ENCODE peak calls at places on chromosomes 12 and 14, in seven cellular contexts. One of them, this sample, is unnamed.

GRCh38 chr12:95881331-95881955 is 22.7 kb downstream of the SNRPF start:
- DNase-seq in H1: no peak
- DNase-seq in mesenchymal stem cell: no peak
- DNase-seq in IMR-90: peak
- DNase-seq in neuronal stem cell: no peak
- DNase-seq in mesendoderm: no peak
- DNase-seq in H9: no peak
- DNase-seq in this sample: peak

GRCh38 chr12:124685689-124685993 is 118.2 kb upstream of the NCOR2 start:
- DNase-seq in H1: no peak
- DNase-seq in neuronal stem cell: no peak
- DNase-seq in mesendoderm: no peak
- DNase-seq in H9: no peak
- DNase-seq in IMR-90: no peak
- DNase-seq in mesenchymal stem cell: no peak
- DNase-seq in this sample: no peak

GRCh38 chr12:114955414-114956014 is 271.5 kb upstream of the TBX3 start:
- DNase-seq in H9: no peak
- DNase-seq in neuronal stem cell: no peak
- DNase-seq in H1: no peak
- DNase-seq in mesenchymal stem cell: peak
- DNase-seq in IMR-90: peak
- DNase-seq in mesendoderm: no peak
- DNase-seq in this sample: no peak

GRCh38 chr12:113231275-113232231 is 10.3 kb downstream of the TPCN1 start:
- DNase-seq in neuronal stem cell: no peak
- DNase-seq in H1: no peak
- DNase-seq in H9: peak
- DNase-seq in IMR-90: peak
- DNase-seq in mesendoderm: peak
- DNase-seq in mesenchymal stem cell: peak
- DNase-seq in this sample: peak

GRCh38 chr14:100914597-100915021 is 11.1 kb upstream of the RTL1 start:
- DNase-seq in IMR-90: peak
- DNase-seq in neuronal stem cell: no peak
- DNase-seq in mesenchymal stem cell: no peak
- DNase-seq in H9: no peak
- DNase-seq in H1: no peak
- DNase-seq in mesendoderm: no peak
- DNase-seq in this sample: no peak

GRCh38 chr14:77543637-77544334 is 45.2 kb upstream of the ISM2 start:
- DNase-seq in neuronal stem cell: no peak
- DNase-seq in H1: no peak
- DNase-seq in mesendoderm: no peak
- DNase-seq in mesenchymal stem cell: peak
- DNase-seq in H9: no peak
- DNase-seq in IMR-90: peak
- DNase-seq in this sample: peak

GRCh38 chr14:65101631-65102440 is 481 bp downstream of the MAX start:
- DNase-seq in H9: peak
- DNase-seq in H1: no peak
- DNase-seq in IMR-90: no peak
- DNase-seq in mesendoderm: peak
- DNase-seq in neuronal stem cell: peak
- DNase-seq in mesenchymal stem cell: peak
- DNase-seq in this sample: no peak

GRCh38 chr12:72297666-72298065 is 25.5 kb downstream of the TRHDE start:
- DNase-seq in IMR-90: no peak
- DNase-seq in mesendoderm: no peak
- DNase-seq in H9: no peak
- DNase-seq in neuronal stem cell: no peak
- DNase-seq in H1: no peak
- DNase-seq in mesenchymal stem cell: no peak
- DNase-seq in this sample: no peak

GRCh38 chr12:106269150-106269771 is 21.4 kb upstream of the CKAP4 start:
- DNase-seq in H9: no peak
- DNase-seq in mesendoderm: no peak
- DNase-seq in mesenchymal stem cell: no peak
- DNase-seq in H1: no peak
- DNase-seq in IMR-90: no peak
- DNase-seq in neuronal stem cell: no peak
- DNase-seq in this sample: no peak

GRCh38 chr14:103126873-103127304 is 3.6 kb downstream of the TNFAIP2 start:
- DNase-seq in H9: peak
- DNase-seq in mesendoderm: peak
- DNase-seq in neuronal stem cell: peak
- DNase-seq in H1: no peak
- DNase-seq in mesenchymal stem cell: no peak
- DNase-seq in IMR-90: no peak
- DNase-seq in this sample: peak

GRCh38 chr12:127787544-127787943 is 479.4 kb upstream of the TMEM132C start:
- DNase-seq in neuronal stem cell: no peak
- DNase-seq in mesendoderm: no peak
- DNase-seq in H9: no peak
- DNase-seq in mesenchymal stem cell: no peak
- DNase-seq in H1: no peak
- DNase-seq in IMR-90: no peak
- DNase-seq in this sample: no peak

GRCh38 chr14:95832012-95832411 is 44.6 kb upstream of the TUNAR start:
- DNase-seq in mesendoderm: no peak
- DNase-seq in neuronal stem cell: no peak
- DNase-seq in IMR-90: no peak
- DNase-seq in H1: no peak
- DNase-seq in H9: peak
- DNase-seq in mesenchymal stem cell: no peak
- DNase-seq in this sample: no peak

GRCh38 chr14:61911534-61911933 is 149.3 kb downstream of the SNAPC1 start:
- DNase-seq in H1: no peak
- DNase-seq in IMR-90: no peak
- DNase-seq in neuronal stem cell: no peak
- DNase-seq in mesenchymal stem cell: no peak
- DNase-seq in mesendoderm: no peak
- DNase-seq in H9: no peak
- DNase-seq in this sample: no peak

GRCh38 chr12:110102255-110102654 is 21.9 kb upstream of the IFT81 start:
- DNase-seq in mesenchymal stem cell: peak
- DNase-seq in IMR-90: peak
- DNase-seq in H9: peak
- DNase-seq in neuronal stem cell: no peak
- DNase-seq in mesendoderm: peak
- DNase-seq in H1: peak
- DNase-seq in this sample: peak

GRCh38 chr12:107929436-107929835 is 154.9 kb downstream of the ASCL4 start:
- DNase-seq in H1: no peak
- DNase-seq in mesenchymal stem cell: no peak
- DNase-seq in neuronal stem cell: peak
- DNase-seq in mesendoderm: peak
- DNase-seq in H9: peak
- DNase-seq in IMR-90: peak
- DNase-seq in this sample: peak

GRCh38 chr12:109291531-109292341 is 17.3 kb downstream of the FOXN4 start:
- DNase-seq in mesendoderm: peak
- DNase-seq in neuronal stem cell: peak
- DNase-seq in H9: peak
- DNase-seq in H1: peak
- DNase-seq in IMR-90: no peak
- DNase-seq in mesenchymal stem cell: peak
- DNase-seq in this sample: no peak

GRCh38 chr12:115227137-115227615 is 543.2 kb upstream of the TBX3 start:
- DNase-seq in H1: no peak
- DNase-seq in IMR-90: peak
- DNase-seq in neuronal stem cell: no peak
- DNase-seq in mesenchymal stem cell: peak
- DNase-seq in H9: no peak
- DNase-seq in mesendoderm: peak
- DNase-seq in this sample: peak

GRCh38 chr12:26401874-26402273 is 206.5 kb downstream of the SSPN start:
- DNase-seq in mesenchymal stem cell: no peak
- DNase-seq in IMR-90: no peak
- DNase-seq in H9: no peak
- DNase-seq in neuronal stem cell: no peak
- DNase-seq in H1: no peak
- DNase-seq in mesendoderm: no peak
- DNase-seq in this sample: no peak

GRCh38 chr14:105385698-105386365 is 12.5 kb upstream of the TEX22 start:
- DNase-seq in H9: no peak
- DNase-seq in H1: no peak
- DNase-seq in neuronal stem cell: no peak
- DNase-seq in mesenchymal stem cell: no peak
- DNase-seq in IMR-90: no peak
- DNase-seq in mesendoderm: no peak
- DNase-seq in this sample: peak

GRCh38 chr12:130715996-130716917 is at the start of gene RIMBP2:
- DNase-seq in H9: peak
- DNase-seq in neuronal stem cell: peak
- DNase-seq in IMR-90: peak
- DNase-seq in mesendoderm: peak
- DNase-seq in H1: no peak
- DNase-seq in mesenchymal stem cell: peak
- DNase-seq in this sample: no peak

GRCh38 chr14:39232554-39233415 is 930 bp upstream of the MIA2 start:
- DNase-seq in neuronal stem cell: no peak
- DNase-seq in H9: no peak
- DNase-seq in mesenchymal stem cell: peak
- DNase-seq in mesendoderm: no peak
- DNase-seq in IMR-90: peak
- DNase-seq in H1: no peak
- DNase-seq in this sample: no peak

GRCh38 chr12:11553871-11554533 is 95.5 kb upstream of the ETV6 start:
- DNase-seq in IMR-90: peak
- DNase-seq in mesenchymal stem cell: peak
- DNase-seq in H9: peak
- DNase-seq in H1: peak
- DNase-seq in mesendoderm: peak
- DNase-seq in neuronal stem cell: peak
- DNase-seq in this sample: peak

GRCh38 chr14:54760866-54761265 is 141.8 kb downstream of the GCH1 start:
- DNase-seq in IMR-90: no peak
- DNase-seq in mesendoderm: no peak
- DNase-seq in H1: no peak
- DNase-seq in neuronal stem cell: no peak
- DNase-seq in mesenchymal stem cell: no peak
- DNase-seq in H9: no peak
- DNase-seq in this sample: no peak

GRCh38 chr14:54763761-54764160 is 138.9 kb downstream of the GCH1 start:
- DNase-seq in IMR-90: no peak
- DNase-seq in mesenchymal stem cell: no peak
- DNase-seq in neuronal stem cell: no peak
- DNase-seq in H1: no peak
- DNase-seq in H9: no peak
- DNase-seq in mesendoderm: no peak
- DNase-seq in this sample: no peak

GRCh38 chr14:54761835-54762234 is 140.8 kb downstream of the GCH1 start:
- DNase-seq in H9: no peak
- DNase-seq in IMR-90: no peak
- DNase-seq in mesendoderm: no peak
- DNase-seq in neuronal stem cell: no peak
- DNase-seq in H1: no peak
- DNase-seq in mesenchymal stem cell: no peak
- DNase-seq in this sample: no peak

GRCh38 chr14:54759982-54760585 is 142.5 kb downstream of the GCH1 start:
- DNase-seq in mesenchymal stem cell: no peak
- DNase-seq in mesendoderm: no peak
- DNase-seq in H1: no peak
- DNase-seq in IMR-90: no peak
- DNase-seq in H9: no peak
- DNase-seq in neuronal stem cell: no peak
- DNase-seq in this sample: no peak

GRCh38 chr14:54762296-54762695 is 140.3 kb downstream of the GCH1 start:
- DNase-seq in H9: no peak
- DNase-seq in neuronal stem cell: no peak
- DNase-seq in mesenchymal stem cell: no peak
- DNase-seq in IMR-90: peak
- DNase-seq in H1: no peak
- DNase-seq in mesendoderm: no peak
- DNase-seq in this sample: no peak
- H3K18ac ChIP-seq in H9: no peak
- H3K18ac ChIP-seq in neuronal stem cell: no peak
- H3K18ac ChIP-seq in mesenchymal stem cell: no peak
- H3K18ac ChIP-seq in IMR-90: no peak
- H3K18ac ChIP-seq in H1: no peak
- H3K18ac ChIP-seq in mesendoderm: no peak
- H3K18ac ChIP-seq in this sample: no peak

DNA sequence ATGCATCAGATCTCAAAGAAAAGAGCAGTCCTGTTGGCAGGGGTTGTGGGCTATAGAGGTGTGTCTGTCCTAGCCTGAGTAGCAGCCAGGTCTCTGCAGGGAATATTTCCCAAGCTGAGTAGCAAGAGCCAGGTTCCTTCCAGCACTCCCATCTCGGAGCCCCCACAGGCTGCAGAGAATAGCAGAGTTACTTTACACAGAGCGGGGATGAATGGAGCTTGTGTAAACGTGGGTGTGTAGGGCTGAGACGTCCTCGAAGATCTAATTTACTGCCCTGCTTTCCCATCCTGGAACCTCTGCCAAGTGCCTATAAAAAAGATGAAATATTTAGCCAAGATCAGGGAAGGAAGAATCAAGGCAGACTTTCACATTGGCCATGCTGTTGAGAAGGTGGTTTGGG is 156.6 kb downstream of the TSPAN9 start:
- DNase-seq in H9: no peak
- DNase-seq in IMR-90: no peak
- DNase-seq in neuronal stem cell: no peak
- DNase-seq in mesendoderm: no peak
- DNase-seq in mesenchymal stem cell: no peak
- DNase-seq in H1: no peak
- DNase-seq in this sample: no peak
- H3K18ac ChIP-seq in H9: no peak
- H3K18ac ChIP-seq in IMR-90: no peak
- H3K18ac ChIP-seq in neuronal stem cell: no peak
- H3K18ac ChIP-seq in mesendoderm: no peak
- H3K18ac ChIP-seq in mesenchymal stem cell: no peak
- H3K18ac ChIP-seq in H1: no peak
- H3K18ac ChIP-seq in this sample: no peak

GRCh38 chr14:36588119-36588518 is 5.7 kb upstream of the NKX2-8 start:
- DNase-seq in IMR-90: no peak
- DNase-seq in H1: no peak
- DNase-seq in H9: no peak
- DNase-seq in mesenchymal stem cell: no peak
- DNase-seq in neuronal stem cell: no peak
- DNase-seq in mesendoderm: no peak
- DNase-seq in this sample: no peak
- H3K18ac ChIP-seq in IMR-90: no peak
- H3K18ac ChIP-seq in H1: no peak
- H3K18ac ChIP-seq in H9: no peak
- H3K18ac ChIP-seq in mesenchymal stem cell: no peak
- H3K18ac ChIP-seq in neuronal stem cell: no peak
- H3K18ac ChIP-seq in mesendoderm: no peak
- H3K18ac ChIP-seq in this sample: no peak

GRCh38 chr12:91604897-91605296 is 422.3 kb upstream of the DCN start:
- DNase-seq in H1: no peak
- DNase-seq in H9: no peak
- DNase-seq in neuronal stem cell: no peak
- DNase-seq in IMR-90: no peak
- DNase-seq in mesenchymal stem cell: peak
- DNase-seq in mesendoderm: peak
- DNase-seq in this sample: no peak

GRCh38 chr12:91603060-91603459 is 420.4 kb upstream of the DCN start:
- DNase-seq in mesendoderm: no peak
- DNase-seq in H9: no peak
- DNase-seq in H1: no peak
- DNase-seq in IMR-90: no peak
- DNase-seq in mesenchymal stem cell: no peak
- DNase-seq in neuronal stem cell: no peak
- DNase-seq in this sample: no peak

GRCh38 chr12:91606662-91607377 is 424.2 kb upstream of the DCN start:
- DNase-seq in mesendoderm: peak
- DNase-seq in neuronal stem cell: no peak
- DNase-seq in H9: no peak
- DNase-seq in IMR-90: no peak
- DNase-seq in H1: no peak
- DNase-seq in mesenchymal stem cell: no peak
- DNase-seq in this sample: no peak

GRCh38 chr12:91601057-91601456 is 418.4 kb upstream of the DCN start:
- DNase-seq in H1: no peak
- DNase-seq in neuronal stem cell: no peak
- DNase-seq in mesendoderm: no peak
- DNase-seq in IMR-90: no peak
- DNase-seq in H9: no peak
- DNase-seq in mesenchymal stem cell: no peak
- DNase-seq in this sample: no peak
- H3K18ac ChIP-seq in H1: no peak
- H3K18ac ChIP-seq in neuronal stem cell: no peak
- H3K18ac ChIP-seq in mesendoderm: no peak
- H3K18ac ChIP-seq in IMR-90: no peak
- H3K18ac ChIP-seq in H9: no peak
- H3K18ac ChIP-seq in mesenchymal stem cell: no peak
- H3K18ac ChIP-seq in this sample: no peak

This sample was measured in trophoblast cell.